ENCODE peak calls at places on chromosomes 16 and 17, in nine cellular contexts. I, T, L, H, P, E, J, Q and W are unnamed samples.

GRCh38 chr17:48626470-48627241 is 498 bp upstream of the HOXB9 start:
- DNase-seq in I (peak; percentile 81), L (no peak), Q (peak; percentile 40), P (peak; percentile 73), E (peak; percentile 77), J (no peak), T (no peak), H (peak; percentile 83), W (peak; percentile 77)

GRCh38 chr17:34761646-34762045 is 182.3 kb downstream of the TMEM132E start:
- DNase-seq in I (no peak), H (no peak), E (no peak), L (no peak), P (no peak), Q (no peak), T (no peak), J (no peak), W (no peak)

GRCh38 chr16:56708418-56708817 is 21.5 kb upstream of the NUP93 start:
- DNase-seq in J (no peak), I (no peak), P (no peak), Q (peak; percentile 11), T (no peak), E (peak; percentile 30), H (no peak), L (no peak), W (no peak)

GRCh38 chr16:75308011-75308410 is 56.6 kb upstream of the BCAR1 start:
- DNase-seq in L (no peak), P (no peak), I (no peak), Q (no peak), T (no peak), E (no peak), J (no peak), H (no peak), W (no peak)

GRCh38 chr17:75152971-75153853 is 1.1 kb downstream of the JPT1 start:
- DNase-seq in L (peak; percentile 25), J (peak; percentile 38), Q (no peak), H (no peak), E (peak; percentile 50), T (no peak), P (no peak), I (no peak), W (peak; percentile 39)

GRCh38 chr16:11152205-11152604 is 103.8 kb downstream of the SOCS1 start:
- DNase-seq in Q (no peak), L (no peak), T (no peak), H (no peak), P (no peak), E (no peak), J (no peak), I (no peak), W (no peak)

GRCh38 chr16:2036200-2036966 is 9.7 kb downstream of the NHERF2 start:
- DNase-seq in L (no peak), T (no peak), P (no peak), J (no peak), E (no peak), Q (no peak), I (no peak), H (no peak), W (no peak)

GRCh38 chr17:73420897-73421296 is 109.1 kb upstream of the CDC42EP4 start:
- DNase-seq in T (no peak), I (no peak), H (no peak), L (no peak), Q (no peak), J (no peak), E (no peak), P (peak; percentile 43), W (no peak)

GRCh38 chr17:45770632-45771472 is 13.3 kb upstream of the CRHR1 start:
- DNase-seq in L (no peak), J (no peak), E (no peak), T (no peak), P (no peak), I (no peak), H (no peak), Q (no peak), W (no peak)

GRCh38 chr17:76735586-76736348 is 1.4 kb downstream of the SRSF2 start:
- DNase-seq in J (no peak), I (no peak), Q (no peak), H (no peak), E (no peak), P (no peak), L (no peak), T (no peak), W (no peak)

GRCh38 chr17:47877368-47878034 is 18.5 kb upstream of the SP2 start:
- DNase-seq in P (no peak), I (no peak), L (no peak), E (no peak), Q (no peak), T (no peak), J (no peak), H (no peak), W (no peak)